ENCODE peak calls at places on chromosomes 12 and 14, in four cellular contexts. One of them, this sample, is unnamed.

GRCh38 chr14:23801766-23802165 is 151.8 kb upstream of the DHRS4 start:
- DNase-seq in stimulated activated CD4-positive, alpha-beta T cell treated with anti-CD3 and anti-CD28 coated beads, Interleukin-4, amount 100 ng/mL, for 48 hours: no peak
- DNase-seq in activated CD4-positive, alpha-beta T cell treated with anti-CD3 and anti-CD28 coated beads for 24 hours: no peak
- DNase-seq in PC-3: no peak
- DNase-seq in this sample: no peak

GRCh38 chr12:27615331-27615891 is 80.8 kb upstream of the REP15 start:
- DNase-seq in PC-3: peak; percentile 81
- DNase-seq in stimulated activated CD4-positive, alpha-beta T cell treated with anti-CD3 and anti-CD28 coated beads, Interleukin-4, amount 100 ng/mL, for 48 hours: no peak
- DNase-seq in activated CD4-positive, alpha-beta T cell treated with anti-CD3 and anti-CD28 coated beads for 24 hours: no peak
- DNase-seq in this sample: no peak

GRCh38 chr12:104299842-104300481 is 3.6 kb upstream of the EID3 start:
- DNase-seq in stimulated activated CD4-positive, alpha-beta T cell treated with anti-CD3 and anti-CD28 coated beads, Interleukin-4, amount 100 ng/mL, for 48 hours: no peak
- DNase-seq in PC-3: no peak
- DNase-seq in activated CD4-positive, alpha-beta T cell treated with anti-CD3 and anti-CD28 coated beads for 24 hours: no peak
- DNase-seq in this sample: no peak

GRCh38 chr14:54749727-54750126 is 152.9 kb downstream of the GCH1 start:
- DNase-seq in activated CD4-positive, alpha-beta T cell treated with anti-CD3 and anti-CD28 coated beads for 24 hours: no peak
- DNase-seq in PC-3: no peak
- DNase-seq in stimulated activated CD4-positive, alpha-beta T cell treated with anti-CD3 and anti-CD28 coated beads, Interleukin-4, amount 100 ng/mL, for 48 hours: no peak
- DNase-seq in this sample: no peak

GRCh38 chr14:33551963-33552362 is 398.9 kb downstream of the EGLN3 start:
- DNase-seq in stimulated activated CD4-positive, alpha-beta T cell treated with anti-CD3 and anti-CD28 coated beads, Interleukin-4, amount 100 ng/mL, for 48 hours: no peak
- DNase-seq in PC-3: no peak
- DNase-seq in activated CD4-positive, alpha-beta T cell treated with anti-CD3 and anti-CD28 coated beads for 24 hours: no peak
- DNase-seq in this sample: peak; percentile 54

GRCh38 chr14:69373104-69373503 is 25.0 kb downstream of the ERH start:
- DNase-seq in activated CD4-positive, alpha-beta T cell treated with anti-CD3 and anti-CD28 coated beads for 24 hours: no peak
- DNase-seq in stimulated activated CD4-positive, alpha-beta T cell treated with anti-CD3 and anti-CD28 coated beads, Interleukin-4, amount 100 ng/mL, for 48 hours: no peak
- DNase-seq in PC-3: no peak
- DNase-seq in this sample: no peak

GRCh38 chr12:131132118-131132892 is 178.6 kb downstream of the ADGRD1 start:
- DNase-seq in PC-3: peak; percentile 69
- DNase-seq in activated CD4-positive, alpha-beta T cell treated with anti-CD3 and anti-CD28 coated beads for 24 hours: peak; percentile 76
- DNase-seq in stimulated activated CD4-positive, alpha-beta T cell treated with anti-CD3 and anti-CD28 coated beads, Interleukin-4, amount 100 ng/mL, for 48 hours: peak; percentile 66
- DNase-seq in this sample: peak; percentile 14

GRCh38 chr14:64707661-64708060 is 3.4 kb downstream of the PLEKHG3 start:
- DNase-seq in activated CD4-positive, alpha-beta T cell treated with anti-CD3 and anti-CD28 coated beads for 24 hours: no peak
- DNase-seq in PC-3: peak; percentile 91
- DNase-seq in stimulated activated CD4-positive, alpha-beta T cell treated with anti-CD3 and anti-CD28 coated beads, Interleukin-4, amount 100 ng/mL, for 48 hours: no peak
- DNase-seq in this sample: no peak

GRCh38 chr12:116043673-116044072 is 233.8 kb downstream of the MED13L start:
- DNase-seq in stimulated activated CD4-positive, alpha-beta T cell treated with anti-CD3 and anti-CD28 coated beads, Interleukin-4, amount 100 ng/mL, for 48 hours: no peak
- DNase-seq in activated CD4-positive, alpha-beta T cell treated with anti-CD3 and anti-CD28 coated beads for 24 hours: no peak
- DNase-seq in PC-3: no peak
- DNase-seq in this sample: no peak

GRCh38 chr14:74018029-74018703 is 922 bp downstream of the ENTPD5 start:
- DNase-seq in PC-3: peak; percentile 81
- DNase-seq in activated CD4-positive, alpha-beta T cell treated with anti-CD3 and anti-CD28 coated beads for 24 hours: no peak
- DNase-seq in stimulated activated CD4-positive, alpha-beta T cell treated with anti-CD3 and anti-CD28 coated beads, Interleukin-4, amount 100 ng/mL, for 48 hours: no peak
- DNase-seq in this sample: peak; percentile 39

GRCh38 chr14:22898302-22898894 is 15.4 kb downstream of the REM2 start:
- DNase-seq in stimulated activated CD4-positive, alpha-beta T cell treated with anti-CD3 and anti-CD28 coated beads, Interleukin-4, amount 100 ng/mL, for 48 hours: no peak
- DNase-seq in PC-3: peak; percentile 78
- DNase-seq in activated CD4-positive, alpha-beta T cell treated with anti-CD3 and anti-CD28 coated beads for 24 hours: no peak
- DNase-seq in this sample: no peak

GRCh38 chr12:52616680-52617402 is 1.5 kb downstream of the KRT73 start:
- DNase-seq in PC-3: no peak
- DNase-seq in activated CD4-positive, alpha-beta T cell treated with anti-CD3 and anti-CD28 coated beads for 24 hours: no peak
- DNase-seq in stimulated activated CD4-positive, alpha-beta T cell treated with anti-CD3 and anti-CD28 coated beads, Interleukin-4, amount 100 ng/mL, for 48 hours: no peak
- DNase-seq in this sample: no peak

GRCh38 chr12:1593232-1594044 is 943 bp downstream of the FBXL14 start:
- DNase-seq in activated CD4-positive, alpha-beta T cell treated with anti-CD3 and anti-CD28 coated beads for 24 hours: peak; percentile 35
- DNase-seq in PC-3: peak; percentile 24
- DNase-seq in stimulated activated CD4-positive, alpha-beta T cell treated with anti-CD3 and anti-CD28 coated beads, Interleukin-4, amount 100 ng/mL, for 48 hours: peak; percentile 30
- DNase-seq in this sample: peak; percentile 90

GRCh38 chr12:11630046-11630706 is 19.3 kb upstream of the ETV6 start:
- DNase-seq in stimulated activated CD4-positive, alpha-beta T cell treated with anti-CD3 and anti-CD28 coated beads, Interleukin-4, amount 100 ng/mL, for 48 hours: no peak
- DNase-seq in activated CD4-positive, alpha-beta T cell treated with anti-CD3 and anti-CD28 coated beads for 24 hours: no peak
- DNase-seq in PC-3: no peak
- DNase-seq in this sample: peak; percentile 57

GRCh38 chr12:101570022-101570421 is 24.7 kb upstream of the MYBPC1 start:
- DNase-seq in activated CD4-positive, alpha-beta T cell treated with anti-CD3 and anti-CD28 coated beads for 24 hours: no peak
- DNase-seq in stimulated activated CD4-positive, alpha-beta T cell treated with anti-CD3 and anti-CD28 coated beads, Interleukin-4, amount 100 ng/mL, for 48 hours: no peak
- DNase-seq in PC-3: peak; percentile 59
- DNase-seq in this sample: peak; percentile 32

GRCh38 chr14:104804481-104805325 is 3.8 kb downstream of the ZBTB42 start:
- DNase-seq in stimulated activated CD4-positive, alpha-beta T cell treated with anti-CD3 and anti-CD28 coated beads, Interleukin-4, amount 100 ng/mL, for 48 hours: no peak
- DNase-seq in activated CD4-positive, alpha-beta T cell treated with anti-CD3 and anti-CD28 coated beads for 24 hours: no peak
- DNase-seq in PC-3: no peak
- DNase-seq in this sample: no peak

GRCh38 chr14:102451064-102451352 is 58.6 kb downstream of the ANKRD9 start:
- DNase-seq in stimulated activated CD4-positive, alpha-beta T cell treated with anti-CD3 and anti-CD28 coated beads, Interleukin-4, amount 100 ng/mL, for 48 hours: no peak
- DNase-seq in PC-3: no peak
- DNase-seq in activated CD4-positive, alpha-beta T cell treated with anti-CD3 and anti-CD28 coated beads for 24 hours: no peak
- DNase-seq in this sample: no peak

GRCh38 chr12:133202493-133203343 is 21.4 kb downstream of the ZNF268 start:
- DNase-seq in stimulated activated CD4-positive, alpha-beta T cell treated with anti-CD3 and anti-CD28 coated beads, Interleukin-4, amount 100 ng/mL, for 48 hours: no peak
- DNase-seq in activated CD4-positive, alpha-beta T cell treated with anti-CD3 and anti-CD28 coated beads for 24 hours: no peak
- DNase-seq in PC-3: no peak
- DNase-seq in this sample: peak; percentile 4

GRCh38 chr14:42665083-42665482 is 1058.4 kb downstream of the LRFN5 start:
- DNase-seq in PC-3: peak; percentile 11
- DNase-seq in stimulated activated CD4-positive, alpha-beta T cell treated with anti-CD3 and anti-CD28 coated beads, Interleukin-4, amount 100 ng/mL, for 48 hours: no peak
- DNase-seq in activated CD4-positive, alpha-beta T cell treated with anti-CD3 and anti-CD28 coated beads for 24 hours: no peak
- DNase-seq in this sample: peak; percentile 80

GRCh38 chr12:74963867-74964331 is 245.7 kb downstream of the KCNC2 start:
- DNase-seq in activated CD4-positive, alpha-beta T cell treated with anti-CD3 and anti-CD28 coated beads for 24 hours: no peak
- DNase-seq in PC-3: no peak
- DNase-seq in stimulated activated CD4-positive, alpha-beta T cell treated with anti-CD3 and anti-CD28 coated beads, Interleukin-4, amount 100 ng/mL, for 48 hours: no peak
- DNase-seq in this sample: no peak

GRCh38 chr14:36751116-36751515 is 89.5 kb downstream of the PAX9 start:
- DNase-seq in PC-3: peak; percentile 72
- DNase-seq in stimulated activated CD4-positive, alpha-beta T cell treated with anti-CD3 and anti-CD28 coated beads, Interleukin-4, amount 100 ng/mL, for 48 hours: no peak
- DNase-seq in activated CD4-positive, alpha-beta T cell treated with anti-CD3 and anti-CD28 coated beads for 24 hours: no peak
- DNase-seq in this sample: no peak

GRCh38 chr12:92921877-92922276 is 7.2 kb downstream of the EEA1 start:
- DNase-seq in activated CD4-positive, alpha-beta T cell treated with anti-CD3 and anti-CD28 coated beads for 24 hours: no peak
- DNase-seq in stimulated activated CD4-positive, alpha-beta T cell treated with anti-CD3 and anti-CD28 coated beads, Interleukin-4, amount 100 ng/mL, for 48 hours: no peak
- DNase-seq in PC-3: no peak
- DNase-seq in this sample: no peak

GRCh38 chr14:50399251-50400032 is 2.8 kb upstream of the CDKL1 start:
- DNase-seq in stimulated activated CD4-positive, alpha-beta T cell treated with anti-CD3 and anti-CD28 coated beads, Interleukin-4, amount 100 ng/mL, for 48 hours: no peak
- DNase-seq in activated CD4-positive, alpha-beta T cell treated with anti-CD3 and anti-CD28 coated beads for 24 hours: no peak
- DNase-seq in PC-3: peak; percentile 66
- DNase-seq in this sample: peak; percentile 41

GRCh38 chr14:103960457-103960856 is 18.1 kb upstream of the RD3L start:
- DNase-seq in PC-3: no peak
- DNase-seq in stimulated activated CD4-positive, alpha-beta T cell treated with anti-CD3 and anti-CD28 coated beads, Interleukin-4, amount 100 ng/mL, for 48 hours: no peak
- DNase-seq in activated CD4-positive, alpha-beta T cell treated with anti-CD3 and anti-CD28 coated beads for 24 hours: no peak
- DNase-seq in this sample: no peak

GRCh38 chr14:90019824-90020523 is 41.8 kb upstream of the KCNK13 start:
- DNase-seq in PC-3: peak; percentile 10
- DNase-seq in stimulated activated CD4-positive, alpha-beta T cell treated with anti-CD3 and anti-CD28 coated beads, Interleukin-4, amount 100 ng/mL, for 48 hours: no peak
- DNase-seq in activated CD4-positive, alpha-beta T cell treated with anti-CD3 and anti-CD28 coated beads for 24 hours: no peak
- DNase-seq in this sample: no peak

GRCh38 chr12:27751386-27752047 is 28.5 kb upstream of the KLHL42 start:
- DNase-seq in PC-3: peak; percentile 99
- DNase-seq in activated CD4-positive, alpha-beta T cell treated with anti-CD3 and anti-CD28 coated beads for 24 hours: no peak
- DNase-seq in stimulated activated CD4-positive, alpha-beta T cell treated with anti-CD3 and anti-CD28 coated beads, Interleukin-4, amount 100 ng/mL, for 48 hours: no peak
- DNase-seq in this sample: peak; percentile 100

GRCh38 chr12:72901685-72902084 is 629.5 kb downstream of the TRHDE start:
- DNase-seq in PC-3: no peak
- DNase-seq in stimulated activated CD4-positive, alpha-beta T cell treated with anti-CD3 and anti-CD28 coated beads, Interleukin-4, amount 100 ng/mL, for 48 hours: no peak
- DNase-seq in activated CD4-positive, alpha-beta T cell treated with anti-CD3 and anti-CD28 coated beads for 24 hours: no peak
- DNase-seq in this sample: no peak

GRCh38 chr12:18355429-18355828 is 94.1 kb downstream of the PIK3C2G start:
- DNase-seq in activated CD4-positive, alpha-beta T cell treated with anti-CD3 and anti-CD28 coated beads for 24 hours: no peak
- DNase-seq in stimulated activated CD4-positive, alpha-beta T cell treated with anti-CD3 and anti-CD28 coated beads, Interleukin-4, amount 100 ng/mL, for 48 hours: no peak
- DNase-seq in PC-3: no peak
- DNase-seq in this sample: no peak

GRCh38 chr12:79706156-79706555 is 15.4 kb upstream of the PAWR start:
- DNase-seq in PC-3: peak; percentile 83
- DNase-seq in activated CD4-positive, alpha-beta T cell treated with anti-CD3 and anti-CD28 coated beads for 24 hours: no peak
- DNase-seq in stimulated activated CD4-positive, alpha-beta T cell treated with anti-CD3 and anti-CD28 coated beads, Interleukin-4, amount 100 ng/mL, for 48 hours: no peak
- DNase-seq in this sample: no peak

GRCh38 chr14:72433511-72433910 is 460.4 kb downstream of the DPF3 start:
- DNase-seq in activated CD4-positive, alpha-beta T cell treated with anti-CD3 and anti-CD28 coated beads for 24 hours: no peak
- DNase-seq in stimulated activated CD4-positive, alpha-beta T cell treated with anti-CD3 and anti-CD28 coated beads, Interleukin-4, amount 100 ng/mL, for 48 hours: no peak
- DNase-seq in PC-3: peak; percentile 60
- DNase-seq in this sample: no peak

GRCh38 chr12:56037161-56037560 is 4.6 kb upstream of the RPS26 start:
- DNase-seq in stimulated activated CD4-positive, alpha-beta T cell treated with anti-CD3 and anti-CD28 coated beads, Interleukin-4, amount 100 ng/mL, for 48 hours: no peak
- DNase-seq in activated CD4-positive, alpha-beta T cell treated with anti-CD3 and anti-CD28 coated beads for 24 hours: no peak
- DNase-seq in PC-3: no peak
- DNase-seq in this sample: no peak

GRCh38 chr12:104712477-104712876 is 245.6 kb downstream of the SLC41A2 start:
- DNase-seq in activated CD4-positive, alpha-beta T cell treated with anti-CD3 and anti-CD28 coated beads for 24 hours: no peak
- DNase-seq in stimulated activated CD4-positive, alpha-beta T cell treated with anti-CD3 and anti-CD28 coated beads, Interleukin-4, amount 100 ng/mL, for 48 hours: no peak
- DNase-seq in PC-3: no peak
- DNase-seq in this sample: no peak

GRCh38 chr14:54606178-54606577 is 39.2 kb downstream of the SAMD4A start:
- DNase-seq in PC-3: no peak
- DNase-seq in stimulated activated CD4-positive, alpha-beta T cell treated with anti-CD3 and anti-CD28 coated beads, Interleukin-4, amount 100 ng/mL, for 48 hours: no peak
- DNase-seq in activated CD4-positive, alpha-beta T cell treated with anti-CD3 and anti-CD28 coated beads for 24 hours: no peak
- DNase-seq in this sample: no peak

GRCh38 chr14:95255487-95255886 is 64.2 kb downstream of the CLMN start:
- DNase-seq in stimulated activated CD4-positive, alpha-beta T cell treated with anti-CD3 and anti-CD28 coated beads, Interleukin-4, amount 100 ng/mL, for 48 hours: no peak
- DNase-seq in activated CD4-positive, alpha-beta T cell treated with anti-CD3 and anti-CD28 coated beads for 24 hours: no peak
- DNase-seq in PC-3: no peak
- DNase-seq in this sample: no peak

GRCh38 chr12:120368789-120369475 is at the start of gene MSI1:
- DNase-seq in stimulated activated CD4-positive, alpha-beta T cell treated with anti-CD3 and anti-CD28 coated beads, Interleukin-4, amount 100 ng/mL, for 48 hours: no peak
- DNase-seq in activated CD4-positive, alpha-beta T cell treated with anti-CD3 and anti-CD28 coated beads for 24 hours: no peak
- DNase-seq in PC-3: no peak
- DNase-seq in this sample: no peak

GRCh38 chr12:131456301-131457027 is 254.4 kb upstream of the SFSWAP start:
- DNase-seq in activated CD4-positive, alpha-beta T cell treated with anti-CD3 and anti-CD28 coated beads for 24 hours: no peak
- DNase-seq in PC-3: no peak
- DNase-seq in stimulated activated CD4-positive, alpha-beta T cell treated with anti-CD3 and anti-CD28 coated beads, Interleukin-4, amount 100 ng/mL, for 48 hours: no peak
- DNase-seq in this sample: no peak

This sample was measured in NCI-H2171 treated with DMSO at 0.1 percent for 48 hours.